ENCODE peak calls at places on chromosomes 4 and X, in eight cellular contexts. M is neural progenitor cell, W is NCI-H1694 treated with DMSO at 0.1 percent for 48 hours, N is sciatic nerve, G is H1, J is RWPE1, I is ELR, Z is trophoblast cell. Q is an unnamed sample.

GRCh38 chrX:48531359-48531954 is 8.1 kb upstream of the TBC1D25 start:
- DNase-seq in M (no peak), W (no peak), N (no peak), G (no peak), J (peak), I (peak), Z (peak), Q (no peak)

GRCh38 chr4:56640907-56641493 is 40.1 kb downstream of the HOPX start:
- DNase-seq in M (no peak), W (no peak), N (no peak), G (no peak), J (peak), I (no peak), Z (no peak), Q (no peak)

GRCh38 chrX:37380920-37381319 is 31.8 kb downstream of the PRRG1 start:
- DNase-seq in M (no peak), W (no peak), N (no peak), G (no peak), J (peak), I (peak), Z (no peak), Q (no peak)

GRCh38 chr4:166816901-166817300 is 417.4 kb downstream of the SPOCK3 start:
- DNase-seq in M (no peak), W (no peak), N (no peak), G (no peak), J (no peak), I (peak), Z (peak), Q (no peak)

GRCh38 chr4:75698162-75698962 is 25.2 kb upstream of the G3BP2 start:
- DNase-seq in M (no peak), W (no peak), N (no peak), G (no peak), J (no peak), I (no peak), Z (no peak), Q (no peak)

GRCh38 chrX:47093248-47093647 is 15.0 kb downstream of the RGN start:
- DNase-seq in M (peak), W (peak), N (no peak), G (no peak), J (peak), I (peak), Z (no peak), Q (no peak)

GRCh38 chr4:121938282-121939092 is 13.4 kb downstream of the TRPC3 start:
- DNase-seq in M (no peak), W (no peak), N (no peak), G (no peak), J (no peak), I (peak), Z (peak), Q (no peak)

GRCh38 chr4:54233697-54234496 is 4.8 kb downstream of the PDGFRA start:
- DNase-seq in M (peak), W (peak), N (peak), G (no peak), J (peak), I (peak), Z (peak), Q (no peak)

GRCh38 chr4:39758176-39758575 is 60.2 kb downstream of the UBE2K start:
- DNase-seq in M (peak), W (no peak), N (no peak), G (no peak), J (no peak), I (no peak), Z (peak), Q (no peak)

GRCh38 chr4:2084316-2084715 is 25.2 kb downstream of the NAT8L start:
- DNase-seq in M (no peak), W (no peak), N (peak), G (no peak), J (no peak), I (peak), Z (no peak), Q (no peak)

GRCh38 chrX:38664285-38664684 is 102.9 kb downstream of the TSPAN7 start:
- DNase-seq in M (peak), W (peak), N (no peak), G (no peak), J (peak), I (peak), Z (no peak), Q (no peak)

GRCh38 chr4:152784490-152785195 is 4.9 kb downstream of the ARFIP1 start:
- DNase-seq in M (no peak), W (peak), N (no peak), G (no peak), J (no peak), I (peak), Z (peak), Q (no peak)

GRCh38 chr4:39046243-39046642 is 14.0 kb upstream of the TMEM156 start:
- DNase-seq in M (no peak), W (no peak), N (no peak), G (no peak), J (peak), I (peak), Z (peak), Q (no peak)

GRCh38 chr4:11259837-11260236 is 168.9 kb downstream of the HS3ST1 start:
- DNase-seq in M (no peak), W (no peak), N (no peak), G (no peak), J (no peak), I (no peak), Z (no peak), Q (no peak)

GRCh38 chr4:16205298-16206164 is 20.7 kb downstream of the TAPT1 start:
- DNase-seq in M (peak), W (peak), N (no peak), G (no peak), J (no peak), I (peak), Z (no peak), Q (no peak)

GRCh38 chr4:110667670-110668069 is 44.8 kb upstream of the PITX2 start:
- DNase-seq in M (no peak), W (no peak), N (no peak), G (no peak), J (no peak), I (no peak), Z (no peak), Q (no peak)

GRCh38 chrX:118353081-118353850 is 7.4 kb downstream of the WDR44 start:
- DNase-seq in M (no peak), W (no peak), N (no peak), G (no peak), J (peak), I (no peak), Z (no peak), Q (no peak)

GRCh38 chr4:40264497-40264896 is 67.7 kb downstream of the RHOH start:
- DNase-seq in M (no peak), W (no peak), N (no peak), G (no peak), J (no peak), I (peak), Z (peak), Q (no peak)

GRCh38 chr4:40149960-40150385 is 46.9 kb upstream of the RHOH start:
- DNase-seq in M (peak), W (peak), N (peak), G (no peak), J (peak), I (peak), Z (peak), Q (peak)

GRCh38 chrX:102934624-102935023 is 2.4 kb upstream of the RAB40AL start:
- DNase-seq in M (peak), W (peak), N (no peak), G (no peak), J (no peak), I (peak), Z (peak), Q (no peak)

GRCh38 chr4:183988874-183989273 is 83.8 kb downstream of the STOX2 start:
- DNase-seq in M (no peak), W (no peak), N (no peak), G (no peak), J (no peak), I (no peak), Z (no peak), Q (no peak)

GRCh38 chr4:110916505-110916904 is 293.6 kb upstream of the PITX2 start:
- DNase-seq in M (no peak), W (no peak), N (no peak), G (no peak), J (no peak), I (no peak), Z (no peak), Q (no peak)

GRCh38 chrX:13330446-13330845 is 10.6 kb upstream of the ATXN3L start:
- DNase-seq in M (no peak), W (no peak), N (no peak), G (no peak), J (no peak), I (no peak), Z (no peak), Q (no peak)

GRCh38 chr4:108120789-108121188 is 47.9 kb downstream of the LEF1 start:
- DNase-seq in M (no peak), W (no peak), N (no peak), G (no peak), J (no peak), I (no peak), Z (no peak), Q (no peak)

GRCh38 chr4:153022233-153022632 is 86.1 kb downstream of the FHDC1 start:
- DNase-seq in M (no peak), W (no peak), N (no peak), G (no peak), J (no peak), I (no peak), Z (no peak), Q (no peak)

GRCh38 chrX:149504915-149505651 is at the start of gene IDS:
- DNase-seq in M (peak), W (peak), N (peak), G (peak), J (peak), I (peak), Z (peak), Q (no peak)

GRCh38 chr4:102553982-102554381 is 52.8 kb downstream of the NFKB1 start:
- DNase-seq in M (no peak), W (no peak), N (no peak), G (no peak), J (no peak), I (peak), Z (no peak), Q (no peak)

GRCh38 chr4:53508446-53508845 is 82.8 kb downstream of the LNX1 start:
- DNase-seq in M (no peak), W (no peak), N (no peak), G (no peak), J (no peak), I (peak), Z (no peak), Q (no peak)

GRCh38 chrX:9291666-9292065 is 173.2 kb upstream of the TBL1X start:
- DNase-seq in M (peak), W (no peak), N (no peak), G (no peak), J (no peak), I (no peak), Z (no peak), Q (no peak)

GRCh38 chrX:2989565-2989964 is 16.8 kb upstream of the ARSH start:
- DNase-seq in M (no peak), W (no peak), N (no peak), G (no peak), J (no peak), I (no peak), Z (no peak), Q (no peak)

GRCh38 chr4:157072002-157072401 is 3.9 kb upstream of the GLRB start:
- DNase-seq in M (no peak), W (no peak), N (no peak), G (no peak), J (peak), I (peak), Z (no peak), Q (no peak)

GRCh38 chr4:78737020-78737419 is 39.1 kb upstream of the BMP2K start:
- DNase-seq in M (no peak), W (no peak), N (no peak), G (no peak), J (no peak), I (no peak), Z (no peak), Q (no peak)

GRCh38 chrX:70476934-70477733 is 32.5 kb downstream of the DLG3 start:
- DNase-seq in M (peak), W (no peak), N (no peak), G (peak), J (peak), I (peak), Z (no peak), Q (no peak)

GRCh38 chrX:119155416-119156035 is 27.9 kb upstream of the KIAA1210 start:
- DNase-seq in M (no peak), W (no peak), N (no peak), G (no peak), J (peak), I (peak), Z (no peak), Q (no peak)

GRCh38 chr4:111399523-111400135 is 745.6 kb upstream of the FAM241A start:
- DNase-seq in M (no peak), W (peak), N (no peak), G (no peak), J (no peak), I (peak), Z (no peak), Q (no peak)

GRCh38 chr4:182832352-182833120 is 84.7 kb downstream of the DCTD start:
- DNase-seq in M (no peak), W (no peak), N (no peak), G (no peak), J (no peak), I (no peak), Z (no peak), Q (no peak)

GRCh38 chr4:39823193-39823592 is 125.3 kb downstream of the UBE2K start:
- DNase-seq in M (no peak), W (no peak), N (no peak), G (no peak), J (no peak), I (no peak), Z (no peak), Q (no peak)

GRCh38 chr4:177907736-177908424 is 465.6 kb upstream of the AGA start:
- DNase-seq in M (peak), W (no peak), N (no peak), G (no peak), J (no peak), I (peak), Z (peak), Q (no peak)